ENCODE peak calls at places on chromosomes 3 and 15, in nine cellular contexts. P, C, J, I, N, S, T, M and O are unnamed samples.
A peak's percentile ranks its signal among the peaks of the same experiment; 100 is the strongest.

GRCh38 chr3:56926513-56927282 is 124.9 kb upstream of the ARHGEF3 start:
- DNase-seq in P (no peak), C (no peak), J (no peak), I (no peak), N (peak; percentile 61), S (no peak), T (peak; percentile 69), M (no peak), O (no peak)

GRCh38 chr3:46946856-46947544 is 29.5 kb downstream of the CCDC12 start:
- DNase-seq in P (peak; percentile 51), C (no peak), J (no peak), I (no peak), N (no peak), S (peak; percentile 45), T (no peak), M (peak; percentile 34), O (peak; percentile 55)

GRCh38 chr3:10733297-10733696 is 82.7 kb upstream of the SLC6A11 start:
- DNase-seq in P (no peak), C (no peak), J (no peak), I (no peak), N (no peak), S (no peak), T (no peak), M (no peak), O (no peak)

GRCh38 chr15:75131269-75131643 is 70.4 kb upstream of the C15orf39 start:
- DNase-seq in P (no peak), C (no peak), J (no peak), I (no peak), N (no peak), S (no peak), T (no peak), M (no peak), O (no peak)

GRCh38 chr3:14413381-14414071 is 11.1 kb downstream of the SLC6A6 start:
- DNase-seq in P (no peak), C (no peak), J (no peak), I (peak; percentile 70), N (no peak), S (no peak), T (no peak), M (no peak), O (no peak)

GRCh38 chr15:31357148-31357547 is 30.5 kb downstream of the KLF13 start:
- DNase-seq in P (no peak), C (peak; percentile 62), J (no peak), I (peak; percentile 44), N (no peak), S (no peak), T (no peak), M (peak; percentile 69), O (peak; percentile 70)

GRCh38 chr3:75001330-75001729 is 386.9 kb upstream of the CNTN3 start:
- DNase-seq in P (no peak), C (no peak), J (no peak), I (no peak), N (peak; percentile 1), S (peak; percentile 1), T (no peak), M (no peak), O (peak; percentile 3)

GRCh38 chr3:27632431-27633223 is 89.5 kb downstream of the EOMES start:
- DNase-seq in P (peak; percentile 48), C (peak; percentile 43), J (peak; percentile 88), I (no peak), N (peak; percentile 77), S (peak; percentile 27), T (no peak), M (peak; percentile 48), O (no peak)

GRCh38 chr3:23452408-23452807 is 249.3 kb downstream of the UBE2E2 start:
- DNase-seq in P (no peak), C (no peak), J (no peak), I (no peak), N (no peak), S (no peak), T (no peak), M (no peak), O (no peak)

GRCh38 chr3:142270407-142270806 is 45.0 kb upstream of the GK5 start:
- DNase-seq in P (no peak), C (no peak), J (no peak), I (no peak), N (no peak), S (no peak), T (no peak), M (peak; percentile 6), O (peak; percentile 14)

GRCh38 chr3:170419301-170420087 is 826 bp downstream of the CLDN11 start:
- DNase-seq in P (peak; percentile 23), C (no peak), J (peak; percentile 86), I (no peak), N (peak; percentile 65), S (no peak), T (no peak), M (no peak), O (no peak)

GRCh38 chr3:58535531-58536500 is 1.2 kb downstream of the ACOX2 start:
- DNase-seq in P (no peak), C (no peak), J (peak; percentile 78), I (no peak), N (peak; percentile 42), S (peak; percentile 89), T (no peak), M (no peak), O (peak; percentile 75)

GRCh38 chr15:39623550-39623931 is 42.7 kb downstream of the THBS1 start:
- DNase-seq in P (no peak), C (no peak), J (no peak), I (peak; percentile 10), N (no peak), S (no peak), T (no peak), M (peak; percentile 11), O (peak; percentile 68)

GRCh38 chr15:77045985-77046384 is 24.9 kb downstream of the TSPAN3 start:
- DNase-seq in P (no peak), C (no peak), J (no peak), I (no peak), N (no peak), S (no peak), T (no peak), M (no peak), O (no peak)

GRCh38 chr3:10164546-10165393 is at the start of gene IRAK2:
- DNase-seq in P (peak; percentile 76), C (peak; percentile 59), J (peak; percentile 96), I (peak; percentile 68), N (peak; percentile 70), S (peak; percentile 35), T (no peak), M (peak; percentile 60), O (no peak)

GRCh38 chr3:45143673-45144670 is 2.2 kb downstream of the CDCP1 start:
- DNase-seq in P (no peak), C (no peak), J (no peak), I (no peak), N (peak; percentile 29), S (no peak), T (no peak), M (no peak), O (no peak)

GRCh38 chr3:169886671-169887070 is 16.9 kb upstream of the LRRC31 start:
- DNase-seq in P (peak; percentile 56), C (no peak), J (no peak), I (no peak), N (peak; percentile 87), S (no peak), T (no peak), M (no peak), O (no peak)

GRCh38 chr15:41281236-41281635 is 50.2 kb downstream of the CHP1 start:
- DNase-seq in P (no peak), C (no peak), J (no peak), I (no peak), N (peak; percentile 77), S (peak; percentile 37), T (peak; percentile 69), M (no peak), O (no peak)

GRCh38 chr15:51864408-51865056 is 35.1 kb downstream of the TMOD3 start:
- DNase-seq in P (no peak), C (no peak), J (no peak), I (no peak), N (no peak), S (no peak), T (peak; percentile 67), M (no peak), O (no peak)

GRCh38 chr15:85607842-85608241 is 186.9 kb downstream of the KLHL25 start:
- DNase-seq in P (no peak), C (no peak), J (no peak), I (no peak), N (peak; percentile 81), S (no peak), T (peak; percentile 60), M (no peak), O (no peak)
- H3K4me3 ChIP-seq in P (no peak overlapping the region), C (no peak overlapping the region), J (no peak overlapping the region), I (no peak overlapping the region), N (no peak overlapping the region), S (no peak overlapping the region), T (no peak overlapping the region), M (no peak overlapping the region), O (no peak overlapping the region)

DNA sequence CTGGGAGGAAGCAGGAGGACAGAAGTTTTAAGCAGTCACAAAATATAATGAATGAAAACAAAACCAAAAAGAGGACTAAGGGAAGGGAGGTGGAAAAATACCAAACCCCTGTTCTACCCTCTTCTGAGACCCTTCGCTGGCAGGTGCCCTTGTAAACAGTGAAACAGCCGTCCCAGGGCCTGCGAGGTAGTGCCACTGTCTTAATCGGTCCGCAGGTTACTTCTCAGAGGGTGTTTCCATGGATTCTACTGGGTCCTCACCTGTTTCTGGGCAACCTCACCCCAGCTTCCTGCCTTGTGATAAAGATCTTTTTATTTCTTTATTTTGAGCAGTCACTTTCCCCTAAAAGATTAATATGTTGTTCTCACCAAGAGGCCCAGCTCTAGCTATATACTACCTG is 65.3 kb downstream of the SLC30A4 start:
- DNase-seq in P (no peak), C (no peak), J (peak; percentile 82), I (no peak), N (no peak), S (no peak), T (no peak), M (no peak), O (peak; percentile 31)
- H3K4me3 ChIP-seq in P (no peak overlapping the region), C (no peak overlapping the region), J (no peak overlapping the region), I (no peak overlapping the region), N (no peak overlapping the region), S (no peak overlapping the region), T (no peak overlapping the region), M (no peak overlapping the region), O (no peak overlapping the region)

GRCh38 chr15:65384895-65385867 is 7.4 kb upstream of the IGDCC3 start:
- DNase-seq in P (peak; percentile 80), C (peak; percentile 80), J (peak; percentile 95), I (peak; percentile 85), N (peak; percentile 92), S (peak; percentile 87), T (no peak), M (peak; percentile 77), O (peak; percentile 74)
- H3K4me3 ChIP-seq in P (peak overlapping the region; percentile 48), C (peak overlapping the region; percentile 83), J (no peak overlapping the region), I (peak overlapping the region; percentile 54), N (no peak overlapping the region), S (peak overlapping the region; percentile 58), T (no peak overlapping the region), M (peak overlapping the region; percentile 92), O (peak overlapping the region; percentile 56)

DNA sequence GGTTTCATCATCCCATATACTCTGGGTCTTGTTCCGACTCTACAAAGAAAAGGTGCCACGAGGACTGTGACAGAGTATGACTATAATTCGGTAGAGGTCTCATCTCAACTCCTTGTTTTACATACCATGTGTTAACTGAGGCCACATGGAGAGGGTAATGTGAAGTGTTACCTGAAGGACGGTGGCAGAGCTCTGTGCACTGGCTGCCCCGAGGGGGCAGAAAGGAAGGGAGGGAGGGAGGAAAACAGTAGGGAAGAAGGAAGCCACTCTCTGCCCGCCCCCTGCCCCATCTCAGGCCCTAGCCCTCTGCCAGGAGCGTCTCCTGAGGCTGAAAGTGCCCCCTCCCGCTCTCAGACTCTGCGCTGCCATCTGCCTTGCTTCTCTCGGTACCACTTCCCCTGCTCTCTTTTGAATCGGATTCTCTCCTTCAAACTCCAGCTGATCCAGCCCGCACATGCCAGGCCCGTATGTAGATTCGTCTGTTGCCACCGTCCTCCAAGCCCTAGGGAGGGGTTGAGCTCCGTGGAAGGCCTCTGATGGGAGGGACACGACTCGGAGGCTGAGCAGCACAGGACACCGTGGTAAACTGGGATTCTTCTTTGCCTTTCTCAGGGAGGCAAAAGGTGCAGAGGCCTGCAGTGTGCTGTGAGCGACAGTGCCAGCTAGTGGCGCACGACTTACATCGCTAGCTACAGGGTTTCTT is 70.5 kb upstream of the ATP10A start:
- DNase-seq in P (peak; percentile 68), C (peak; percentile 70), J (peak; percentile 92), I (peak; percentile 91), N (peak; percentile 83), S (peak; percentile 47), T (peak; percentile 54), M (peak; percentile 67), O (peak; percentile 64)
- H3K4me3 ChIP-seq in P (peak overlapping the region; percentile 21), C (peak overlapping the region; percentile 73), J (no peak overlapping the region), I (peak overlapping the region; percentile 49), N (no peak overlapping the region), S (peak overlapping the region; percentile 24), T (no peak overlapping the region), M (peak overlapping the region; percentile 62), O (peak overlapping the region; percentile 22)